ENCODE peak calls at places on chromosomes 7 and 10, in nine cellular contexts. R is brain microvascular endothelial cell; M is neural progenitor cell; E is foreskin fibroblast; H is naive thymus-derived CD8-positive, alpha-beta T cell; X is pancreas; C is OCI-LY7; S is germinal center; A is NCI-H1105. U is an unnamed sample.
A peak's percentile ranks its signal among the peaks of the same experiment; 100 is the strongest.

GRCh38 chr7:55065079-55065478 is 46.3 kb downstream of the EGFR start:
- DNase-seq in X (no peak), H (no peak), A (no peak), M (no peak), C (no peak), R (peak; percentile 96), E (peak; percentile 98), S (no peak), U (no peak)

GRCh38 chr10:69644658-69645295 is 14.7 kb downstream of the FAM241B start:
- DNase-seq in C (peak; percentile 39), S (peak; percentile 55), X (peak; percentile 70), R (peak; percentile 48), M (peak; percentile 82), A (peak; percentile 40), H (no peak), E (peak; percentile 82), U (no peak)

GRCh38 chr7:1666779-1667565 is 3.1 kb upstream of the ELFN1 start:
- DNase-seq in R (no peak), X (peak; percentile 33), C (no peak), H (no peak), A (no peak), M (peak; percentile 52), S (no peak), E (peak; percentile 56), U (peak; percentile 88)

GRCh38 chr7:57203161-57203791 is 71.0 kb upstream of the ZNF479 start:
- DNase-seq in H (no peak), M (no peak), X (no peak), A (peak; percentile 62), R (no peak), C (no peak), E (no peak), S (no peak), U (peak; percentile 85)

GRCh38 chr10:61785410-61786105 is 115.9 kb upstream of the ARID5B start:
- DNase-seq in A (no peak), S (no peak), M (no peak), E (peak; percentile 57), C (no peak), H (no peak), X (no peak), R (no peak), U (no peak)

GRCh38 chr10:71748671-71749191 is 24.6 kb downstream of the VSIR start:
- DNase-seq in X (no peak), M (no peak), A (no peak), H (peak; percentile 91), E (peak; percentile 53), R (no peak), S (peak; percentile 68), C (peak; percentile 85), U (no peak)

GRCh38 chr10:63711866-63712716 is 190.9 kb downstream of the REEP3 start:
- DNase-seq in E (peak; percentile 100), A (peak; percentile 88), S (no peak), X (peak; percentile 99), C (no peak), R (peak; percentile 92), M (no peak), H (no peak), U (peak; percentile 94)

GRCh38 chr10:47206449-47207279 is 93.3 kb upstream of the GDF10 start:
- DNase-seq in C (no peak), M (no peak), R (no peak), S (no peak), H (peak; percentile 65), X (no peak), A (no peak), E (no peak), U (no peak)

GRCh38 chr10:6364893-6365292 is 162.2 kb downstream of the PFKFB3 start:
- DNase-seq in X (no peak), H (no peak), M (peak; percentile 7), C (no peak), A (no peak), E (no peak), R (no peak), S (no peak), U (no peak)

GRCh38 chr7:72924748-72925545 is at the start of gene POM121:
- DNase-seq in S (peak; percentile 92), R (peak; percentile 79), X (peak; percentile 81), C (peak; percentile 90), A (peak; percentile 64), E (peak; percentile 96), M (peak; percentile 95), H (peak; percentile 89), U (peak; percentile 94)

GRCh38 chr10:43573250-43574034 is 974 bp downstream of the ZNF239 start:
- DNase-seq in X (no peak), R (no peak), A (no peak), S (no peak), E (peak; percentile 21), M (peak; percentile 11), H (peak; percentile 50), C (no peak), U (no peak)